ENCODE peak calls at places on chromosomes 7 and 10, in eight cellular contexts. One of them, this sample, is unnamed.

GRCh38 chr10:84341538-84341856 is 13.1 kb downstream of the CCSER2 start:
- DNase-seq in OCI-LY7: no peak
- DNase-seq in AG09319: no peak
- DNase-seq in nephron progenitor cell: no peak
- DNase-seq in GM13977: no peak
- DNase-seq in adrenal gland: no peak
- DNase-seq in kidney epithelial cell: no peak
- DNase-seq in left ventricle myocardium inferior: no peak
- DNase-seq in this sample: no peak

GRCh38 chr7:18574676-18575075 is 79.1 kb downstream of the HDAC9 start:
- DNase-seq in adrenal gland: no peak
- DNase-seq in GM13977: no peak
- DNase-seq in nephron progenitor cell: no peak
- DNase-seq in left ventricle myocardium inferior: no peak
- DNase-seq in OCI-LY7: no peak
- DNase-seq in AG09319: no peak
- DNase-seq in kidney epithelial cell: no peak
- DNase-seq in this sample: no peak

GRCh38 chr10:79304479-79305087 is 42.7 kb upstream of the PPIF start:
- DNase-seq in kidney epithelial cell: no peak
- DNase-seq in AG09319: no peak
- DNase-seq in OCI-LY7: no peak
- DNase-seq in left ventricle myocardium inferior: no peak
- DNase-seq in adrenal gland: no peak
- DNase-seq in nephron progenitor cell: no peak
- DNase-seq in GM13977: no peak
- DNase-seq in this sample: no peak

GRCh38 chr7:158818325-158819213 is 10.7 kb downstream of the ESYT2 start:
- DNase-seq in left ventricle myocardium inferior: peak
- DNase-seq in GM13977: peak
- DNase-seq in adrenal gland: peak
- DNase-seq in OCI-LY7: no peak
- DNase-seq in nephron progenitor cell: peak
- DNase-seq in AG09319: peak
- DNase-seq in kidney epithelial cell: peak
- DNase-seq in this sample: peak

GRCh38 chr10:129161184-129161583 is 305.9 kb upstream of the MGMT start:
- DNase-seq in AG09319: no peak
- DNase-seq in GM13977: no peak
- DNase-seq in adrenal gland: no peak
- DNase-seq in kidney epithelial cell: peak
- DNase-seq in nephron progenitor cell: peak
- DNase-seq in left ventricle myocardium inferior: no peak
- DNase-seq in OCI-LY7: no peak
- DNase-seq in this sample: no peak

GRCh38 chr10:52308251-52309031 is 5.6 kb upstream of the DKK1 start:
- DNase-seq in OCI-LY7: peak
- DNase-seq in left ventricle myocardium inferior: peak
- DNase-seq in AG09319: peak
- DNase-seq in kidney epithelial cell: no peak
- DNase-seq in GM13977: peak
- DNase-seq in nephron progenitor cell: peak
- DNase-seq in adrenal gland: peak
- DNase-seq in this sample: peak

GRCh38 chr10:5538892-5539651 is 14.3 kb downstream of the CALML3 start:
- DNase-seq in AG09319: no peak
- DNase-seq in OCI-LY7: no peak
- DNase-seq in kidney epithelial cell: no peak
- DNase-seq in nephron progenitor cell: no peak
- DNase-seq in left ventricle myocardium inferior: no peak
- DNase-seq in GM13977: no peak
- DNase-seq in adrenal gland: no peak
- DNase-seq in this sample: no peak

GRCh38 chr10:11863353-11864105 is 40.4 kb downstream of the PROSER2 start:
- DNase-seq in kidney epithelial cell: no peak
- DNase-seq in left ventricle myocardium inferior: no peak
- DNase-seq in nephron progenitor cell: no peak
- DNase-seq in GM13977: peak
- DNase-seq in adrenal gland: no peak
- DNase-seq in OCI-LY7: peak
- DNase-seq in AG09319: no peak
- DNase-seq in this sample: no peak

GRCh38 chr7:85095357-85095756 is 91.5 kb downstream of the SEMA3D start:
- DNase-seq in left ventricle myocardium inferior: peak
- DNase-seq in AG09319: no peak
- DNase-seq in kidney epithelial cell: no peak
- DNase-seq in adrenal gland: no peak
- DNase-seq in GM13977: no peak
- DNase-seq in nephron progenitor cell: no peak
- DNase-seq in OCI-LY7: no peak
- DNase-seq in this sample: no peak

GRCh38 chr7:30918676-30919075 is 7.0 kb downstream of the AQP1 start:
- DNase-seq in left ventricle myocardium inferior: peak
- DNase-seq in AG09319: no peak
- DNase-seq in OCI-LY7: no peak
- DNase-seq in kidney epithelial cell: no peak
- DNase-seq in adrenal gland: no peak
- DNase-seq in nephron progenitor cell: no peak
- DNase-seq in GM13977: no peak
- DNase-seq in this sample: no peak

GRCh38 chr7:154841731-154842331 is 161.1 kb downstream of the PAXIP1 start:
- DNase-seq in OCI-LY7: no peak
- DNase-seq in kidney epithelial cell: no peak
- DNase-seq in AG09319: no peak
- DNase-seq in adrenal gland: no peak
- DNase-seq in nephron progenitor cell: no peak
- DNase-seq in left ventricle myocardium inferior: no peak
- DNase-seq in GM13977: no peak
- DNase-seq in this sample: no peak

GRCh38 chr7:150949971-150950491 is 28.1 kb downstream of the KCNH2 start:
- DNase-seq in AG09319: no peak
- DNase-seq in nephron progenitor cell: no peak
- DNase-seq in GM13977: no peak
- DNase-seq in OCI-LY7: no peak
- DNase-seq in adrenal gland: peak
- DNase-seq in left ventricle myocardium inferior: peak
- DNase-seq in kidney epithelial cell: no peak
- DNase-seq in this sample: no peak

GRCh38 chr7:68162712-68163111 is 1166.1 kb downstream of the TYW1 start:
- DNase-seq in nephron progenitor cell: no peak
- DNase-seq in left ventricle myocardium inferior: no peak
- DNase-seq in AG09319: no peak
- DNase-seq in OCI-LY7: no peak
- DNase-seq in adrenal gland: no peak
- DNase-seq in GM13977: no peak
- DNase-seq in kidney epithelial cell: no peak
- DNase-seq in this sample: no peak

GRCh38 chr10:12699258-12699700 is 302.2 kb downstream of the CCDC3 start:
- DNase-seq in AG09319: no peak
- DNase-seq in OCI-LY7: no peak
- DNase-seq in left ventricle myocardium inferior: no peak
- DNase-seq in nephron progenitor cell: no peak
- DNase-seq in kidney epithelial cell: peak
- DNase-seq in adrenal gland: no peak
- DNase-seq in GM13977: no peak
- DNase-seq in this sample: no peak

GRCh38 chr10:71999360-72000072 is 35.3 kb downstream of the CHST3 start:
- DNase-seq in kidney epithelial cell: no peak
- DNase-seq in OCI-LY7: no peak
- DNase-seq in adrenal gland: no peak
- DNase-seq in nephron progenitor cell: peak
- DNase-seq in AG09319: peak
- DNase-seq in GM13977: no peak
- DNase-seq in left ventricle myocardium inferior: peak
- DNase-seq in this sample: no peak

GRCh38 chr7:503046-503574 is 16.5 kb downstream of the PDGFA start:
- DNase-seq in OCI-LY7: no peak
- DNase-seq in AG09319: no peak
- DNase-seq in GM13977: no peak
- DNase-seq in left ventricle myocardium inferior: no peak
- DNase-seq in adrenal gland: no peak
- DNase-seq in nephron progenitor cell: no peak
- DNase-seq in kidney epithelial cell: no peak
- DNase-seq in this sample: no peak

GRCh38 chr10:115422624-115423023 is 329.5 kb downstream of the ATRNL1 start:
- DNase-seq in AG09319: no peak
- DNase-seq in left ventricle myocardium inferior: no peak
- DNase-seq in adrenal gland: no peak
- DNase-seq in GM13977: no peak
- DNase-seq in kidney epithelial cell: no peak
- DNase-seq in nephron progenitor cell: no peak
- DNase-seq in OCI-LY7: no peak
- DNase-seq in this sample: no peak

GRCh38 chr10:115417585-115418265 is 324.6 kb downstream of the ATRNL1 start:
- DNase-seq in AG09319: no peak
- DNase-seq in kidney epithelial cell: peak
- DNase-seq in OCI-LY7: peak
- DNase-seq in nephron progenitor cell: peak
- DNase-seq in GM13977: peak
- DNase-seq in adrenal gland: no peak
- DNase-seq in left ventricle myocardium inferior: no peak
- DNase-seq in this sample: no peak
- TF ChIP-seq CTCF in AG09319: peak
- TF ChIP-seq CTCF in kidney epithelial cell: peak
- TF ChIP-seq CTCF in OCI-LY7: peak
- TF ChIP-seq CTCF in nephron progenitor cell: peak
- TF ChIP-seq CTCF in GM13977: peak
- TF ChIP-seq CTCF in adrenal gland: peak
- TF ChIP-seq CTCF in left ventricle myocardium inferior: no peak
- TF ChIP-seq CTCF in this sample: no peak

DNA sequence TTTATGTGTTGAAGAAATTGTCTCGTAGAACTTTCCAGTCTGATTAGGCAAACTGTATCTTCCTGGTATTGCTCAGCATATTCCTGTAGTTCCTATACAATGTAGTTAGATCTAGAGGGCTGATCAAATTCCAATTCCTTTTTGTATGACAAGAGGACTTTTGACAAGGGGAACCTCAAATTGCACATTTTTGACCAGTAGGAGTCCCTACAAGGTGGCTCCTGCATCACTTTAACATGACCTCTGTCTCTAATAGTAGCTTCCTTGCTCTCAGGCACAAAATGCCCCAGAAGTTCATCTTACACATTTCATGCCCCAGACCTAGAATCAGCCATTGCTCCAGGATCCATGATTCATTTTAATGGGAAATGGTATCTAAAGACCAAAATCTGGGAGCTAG is 18.7 kb downstream of the HERPUD2 start:
- DNase-seq in kidney epithelial cell: no peak
- DNase-seq in GM13977: no peak
- DNase-seq in nephron progenitor cell: no peak
- DNase-seq in OCI-LY7: peak
- DNase-seq in AG09319: no peak
- DNase-seq in adrenal gland: no peak
- DNase-seq in left ventricle myocardium inferior: no peak
- DNase-seq in this sample: no peak
- TF ChIP-seq CTCF in kidney epithelial cell: no peak
- TF ChIP-seq CTCF in GM13977: peak
- TF ChIP-seq CTCF in nephron progenitor cell: no peak
- TF ChIP-seq CTCF in OCI-LY7: peak
- TF ChIP-seq CTCF in AG09319: no peak
- TF ChIP-seq CTCF in adrenal gland: no peak
- TF ChIP-seq CTCF in left ventricle myocardium inferior: no peak
- TF ChIP-seq CTCF in this sample: no peak

GRCh38 chr7:6161463-6162330 is 110.7 kb downstream of the CYTH3 start:
- DNase-seq in kidney epithelial cell: no peak
- DNase-seq in AG09319: no peak
- DNase-seq in OCI-LY7: no peak
- DNase-seq in adrenal gland: no peak
- DNase-seq in GM13977: peak
- DNase-seq in nephron progenitor cell: no peak
- DNase-seq in left ventricle myocardium inferior: no peak
- DNase-seq in this sample: no peak

GRCh38 chr7:6159097-6159483 is 113.3 kb downstream of the CYTH3 start:
- DNase-seq in left ventricle myocardium inferior: no peak
- DNase-seq in OCI-LY7: no peak
- DNase-seq in GM13977: no peak
- DNase-seq in adrenal gland: no peak
- DNase-seq in AG09319: no peak
- DNase-seq in kidney epithelial cell: no peak
- DNase-seq in nephron progenitor cell: no peak
- DNase-seq in this sample: no peak

GRCh38 chr7:6158424-6159096 is 113.9 kb downstream of the CYTH3 start:
- DNase-seq in left ventricle myocardium inferior: no peak
- DNase-seq in nephron progenitor cell: no peak
- DNase-seq in kidney epithelial cell: no peak
- DNase-seq in OCI-LY7: no peak
- DNase-seq in GM13977: no peak
- DNase-seq in adrenal gland: no peak
- DNase-seq in AG09319: no peak
- DNase-seq in this sample: no peak

GRCh38 chr7:6159524-6160011 is 112.9 kb downstream of the CYTH3 start:
- DNase-seq in GM13977: no peak
- DNase-seq in nephron progenitor cell: no peak
- DNase-seq in OCI-LY7: no peak
- DNase-seq in adrenal gland: no peak
- DNase-seq in AG09319: no peak
- DNase-seq in kidney epithelial cell: no peak
- DNase-seq in left ventricle myocardium inferior: no peak
- DNase-seq in this sample: no peak

DNA sequence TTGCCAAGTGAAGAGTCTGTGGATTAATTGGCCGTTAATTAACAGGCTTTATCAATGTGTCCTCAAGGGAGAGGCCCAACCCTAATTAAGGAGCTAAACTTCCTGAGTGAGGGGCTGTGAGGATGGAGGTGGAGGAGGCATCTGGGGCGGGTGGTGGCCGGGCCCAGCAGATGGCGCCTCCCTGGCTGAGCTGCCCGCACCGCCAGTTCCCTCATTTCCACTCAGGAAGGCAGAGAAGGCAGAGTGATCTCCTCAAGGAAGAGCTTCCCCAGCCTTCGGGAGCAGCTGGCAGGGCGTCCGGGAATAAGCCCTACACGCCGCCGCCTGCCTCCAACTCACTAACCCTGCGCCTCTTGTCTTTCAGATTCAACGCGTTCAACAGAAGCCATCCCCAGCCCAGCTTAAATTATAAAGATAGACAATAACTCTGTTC is 112.2 kb downstream of the CYTH3 start:
- DNase-seq in OCI-LY7: no peak
- DNase-seq in AG09319: peak
- DNase-seq in kidney epithelial cell: no peak
- DNase-seq in GM13977: no peak
- DNase-seq in adrenal gland: no peak
- DNase-seq in nephron progenitor cell: peak
- DNase-seq in left ventricle myocardium inferior: peak
- DNase-seq in this sample: no peak
- TF ChIP-seq CTCF in OCI-LY7: peak
- TF ChIP-seq CTCF in AG09319: peak
- TF ChIP-seq CTCF in kidney epithelial cell: peak
- TF ChIP-seq CTCF in GM13977: peak
- TF ChIP-seq CTCF in adrenal gland: peak
- TF ChIP-seq CTCF in nephron progenitor cell: peak
- TF ChIP-seq CTCF in left ventricle myocardium inferior: peak
- TF ChIP-seq CTCF in this sample: no peak

DNA sequence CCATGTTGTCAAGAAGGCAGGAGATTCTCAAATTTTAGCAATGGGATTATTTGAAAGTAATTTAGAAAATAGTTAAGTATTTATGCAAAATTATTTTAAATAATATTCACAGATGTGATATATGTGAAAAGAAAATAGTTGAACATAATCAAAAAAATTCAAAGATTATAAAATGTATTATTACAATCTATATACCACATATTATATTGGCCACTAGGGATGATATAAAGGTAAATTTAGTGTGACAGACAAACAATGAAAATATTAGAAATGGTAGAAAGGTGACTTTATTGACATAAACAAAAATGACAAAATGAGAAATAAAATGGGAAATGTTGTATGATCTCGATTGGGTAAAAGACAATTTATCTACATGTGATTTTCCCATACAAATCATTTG is 385.5 kb downstream of the PCDH15 start:
- DNase-seq in GM13977: no peak
- DNase-seq in adrenal gland: no peak
- DNase-seq in nephron progenitor cell: no peak
- DNase-seq in kidney epithelial cell: no peak
- DNase-seq in OCI-LY7: no peak
- DNase-seq in left ventricle myocardium inferior: no peak
- DNase-seq in AG09319: no peak
- DNase-seq in this sample: no peak
- TF ChIP-seq CTCF in GM13977: no peak
- TF ChIP-seq CTCF in adrenal gland: no peak
- TF ChIP-seq CTCF in nephron progenitor cell: no peak
- TF ChIP-seq CTCF in kidney epithelial cell: no peak
- TF ChIP-seq CTCF in OCI-LY7: peak
- TF ChIP-seq CTCF in left ventricle myocardium inferior: no peak
- TF ChIP-seq CTCF in AG09319: no peak
- TF ChIP-seq CTCF in this sample: no peak

This sample was measured in natural killer cell.